ENCODE peak calls at places on chromosome 12, in six cellular contexts. R is AG09309; A is HCT116; X is effector memory CD4-positive, alpha-beta T cell; Q is pancreas; M is neural progenitor cell. S is an unnamed sample.

GRCh38 chr12:113259499-113259953 is 38.3 kb downstream of the TPCN1 start:
- DNase-seq in R (no peak), A (no peak), X (no peak), Q (peak), M (no peak), S (no peak)

GRCh38 chr12:80539029-80539428 is 95.0 kb downstream of the PTPRQ start:
- DNase-seq in R (no peak), A (no peak), X (no peak), Q (no peak), M (no peak), S (no peak)

GRCh38 chr12:110741795-110742717 is 635 bp downstream of the PPP1CC start:
- DNase-seq in R (no peak), A (no peak), X (no peak), Q (no peak), M (peak), S (peak)

GRCh38 chr12:45518516-45519235 is 210.8 kb upstream of the ARID2 start:
- DNase-seq in R (no peak), A (no peak), X (peak), Q (no peak), M (no peak), S (peak)

GRCh38 chr12:109645194-109645593 is 68.4 kb upstream of the FAM222A start:
- DNase-seq in R (no peak), A (no peak), X (no peak), Q (no peak), M (no peak), S (no peak)

GRCh38 chr12:90978117-90978770 is 23.3 kb upstream of the CCER1 start:
- DNase-seq in R (peak), A (peak), X (no peak), Q (no peak), M (peak), S (no peak)

GRCh38 chr12:63420206-63420644 is 248.1 kb downstream of the DPY19L2 start:
- DNase-seq in R (peak), A (peak), X (no peak), Q (no peak), M (peak), S (peak)

GRCh38 chr12:85466906-85467305 is 186.9 kb downstream of the ALX1 start:
- DNase-seq in R (no peak), A (no peak), X (no peak), Q (no peak), M (no peak), S (no peak)

GRCh38 chr12:127108360-127109215 is 1158.4 kb upstream of the TMEM132C start:
- DNase-seq in R (peak), A (peak), X (peak), Q (peak), M (peak), S (peak)

GRCh38 chr12:56271031-56271430 is 4.3 kb downstream of the COQ10A start:
- DNase-seq in R (no peak), A (no peak), X (no peak), Q (no peak), M (peak), S (no peak)

GRCh38 chr12:13165578-13166120 is 30.9 kb upstream of the EMP1 start:
- DNase-seq in R (no peak), A (peak), X (peak), Q (peak), M (no peak), S (peak)

GRCh38 chr12:95882873-95883272 is 24.1 kb downstream of the SNRPF start:
- DNase-seq in R (no peak), A (no peak), X (no peak), Q (no peak), M (no peak), S (no peak)

GRCh38 chr12:78880078-78880477 is 15.5 kb downstream of the SYT1 start:
- DNase-seq in R (no peak), A (no peak), X (no peak), Q (no peak), M (peak), S (no peak)

GRCh38 chr12:132170094-132170636 is 25.9 kb downstream of the NOC4L start:
- DNase-seq in R (peak), A (no peak), X (no peak), Q (no peak), M (no peak), S (no peak)

GRCh38 chr12:30652034-30652696 is 43.5 kb downstream of the IPO8 start:
- DNase-seq in R (no peak), A (no peak), X (no peak), Q (no peak), M (no peak), S (no peak)

GRCh38 chr12:51773145-51773869 is 75.2 kb downstream of the FIGNL2 start:
- DNase-seq in R (peak), A (peak), X (no peak), Q (no peak), M (no peak), S (no peak)

GRCh38 chr12:51620448-51620847 is 29.4 kb downstream of the SCN8A start:
- DNase-seq in R (peak), A (no peak), X (no peak), Q (no peak), M (no peak), S (no peak)

GRCh38 chr12:91556909-91557308 is 374.3 kb upstream of the DCN start:
- DNase-seq in R (no peak), A (no peak), X (no peak), Q (no peak), M (peak), S (no peak)

GRCh38 chr12:75364918-75365317 is 26.0 kb upstream of the GLIPR1L2 start:
- DNase-seq in R (peak), A (no peak), X (no peak), Q (no peak), M (peak), S (no peak)

GRCh38 chr12:123830675-123831074 is 68.6 kb downstream of the DNAH10 start:
- DNase-seq in R (no peak), A (no peak), X (no peak), Q (no peak), M (no peak), S (no peak)

GRCh38 chr12:48977290-48978281 is 536 bp upstream of the WNT1 start:
- DNase-seq in R (no peak), A (no peak), X (peak), Q (no peak), M (peak), S (peak)
- H3K4me3 ChIP-seq in R (no peak), A (no peak), X (peak), Q (no peak), M (no peak), S (no peak)

GRCh38 chr12:11729008-11729407 is 79.5 kb downstream of the ETV6 start:
- DNase-seq in R (no peak), A (no peak), X (no peak), Q (peak), M (no peak), S (peak)
- H3K4me3 ChIP-seq in R (no peak), A (no peak), X (no peak), Q (no peak), M (no peak), S (no peak)

DNA sequence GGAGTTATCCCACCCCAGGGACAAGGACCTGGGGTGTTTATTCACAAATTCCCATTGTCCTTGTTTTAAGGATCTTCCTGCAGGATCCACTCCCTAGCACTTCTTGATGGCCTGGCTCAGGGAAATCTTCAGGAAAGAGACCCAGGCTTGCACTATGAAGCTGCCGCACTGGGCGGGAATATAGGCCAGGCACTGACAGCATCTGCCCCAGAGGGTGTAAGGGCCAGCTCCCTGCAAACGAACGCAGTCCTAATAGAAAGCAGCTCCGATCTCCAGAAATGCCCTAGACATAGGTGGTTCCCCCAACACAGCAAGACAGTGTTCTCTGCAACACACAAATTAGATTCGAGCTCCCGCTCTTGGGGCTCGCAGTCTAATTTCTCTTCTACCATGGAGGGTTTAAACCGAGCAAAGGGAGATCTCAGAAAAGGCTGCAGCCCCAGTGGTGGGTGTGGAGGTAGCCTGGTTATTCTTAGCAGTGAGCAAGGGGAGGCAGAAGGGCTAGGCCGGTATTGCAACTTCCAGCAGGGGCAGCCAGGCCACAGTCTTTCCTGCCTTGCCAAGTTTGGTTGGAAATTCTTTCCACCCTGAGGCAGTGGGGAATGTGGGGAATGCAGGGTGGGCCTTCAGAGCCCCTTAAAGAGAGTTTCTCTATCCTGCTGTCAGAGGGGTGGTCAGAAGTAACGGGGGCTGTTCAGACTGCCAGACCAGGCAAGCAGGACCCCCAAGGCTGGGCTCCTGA is 16.1 kb upstream of the WSCD2 start:
- DNase-seq in R (no peak), A (no peak), X (no peak), Q (no peak), M (peak), S (no peak)
- H3K4me3 ChIP-seq in R (no peak), A (no peak), X (no peak), Q (no peak), M (no peak), S (no peak)

GRCh38 chr12:89707992-89708792 is 446 bp downstream of the ATP2B1 start:
- DNase-seq in R (no peak), A (no peak), X (no peak), Q (peak), M (peak), S (no peak)

GRCh38 chr12:89708793-89709156 is at the start of gene ATP2B1:
- DNase-seq in R (peak), A (peak), X (peak), Q (peak), M (peak), S (peak)

GRCh38 chr12:89704457-89704856 is 4.2 kb downstream of the ATP2B1 start:
- DNase-seq in R (no peak), A (no peak), X (no peak), Q (no peak), M (no peak), S (no peak)

GRCh38 chr12:89707623-89707991 is 1.0 kb downstream of the ATP2B1 start:
- DNase-seq in R (no peak), A (no peak), X (no peak), Q (no peak), M (peak), S (no peak)

DNA sequence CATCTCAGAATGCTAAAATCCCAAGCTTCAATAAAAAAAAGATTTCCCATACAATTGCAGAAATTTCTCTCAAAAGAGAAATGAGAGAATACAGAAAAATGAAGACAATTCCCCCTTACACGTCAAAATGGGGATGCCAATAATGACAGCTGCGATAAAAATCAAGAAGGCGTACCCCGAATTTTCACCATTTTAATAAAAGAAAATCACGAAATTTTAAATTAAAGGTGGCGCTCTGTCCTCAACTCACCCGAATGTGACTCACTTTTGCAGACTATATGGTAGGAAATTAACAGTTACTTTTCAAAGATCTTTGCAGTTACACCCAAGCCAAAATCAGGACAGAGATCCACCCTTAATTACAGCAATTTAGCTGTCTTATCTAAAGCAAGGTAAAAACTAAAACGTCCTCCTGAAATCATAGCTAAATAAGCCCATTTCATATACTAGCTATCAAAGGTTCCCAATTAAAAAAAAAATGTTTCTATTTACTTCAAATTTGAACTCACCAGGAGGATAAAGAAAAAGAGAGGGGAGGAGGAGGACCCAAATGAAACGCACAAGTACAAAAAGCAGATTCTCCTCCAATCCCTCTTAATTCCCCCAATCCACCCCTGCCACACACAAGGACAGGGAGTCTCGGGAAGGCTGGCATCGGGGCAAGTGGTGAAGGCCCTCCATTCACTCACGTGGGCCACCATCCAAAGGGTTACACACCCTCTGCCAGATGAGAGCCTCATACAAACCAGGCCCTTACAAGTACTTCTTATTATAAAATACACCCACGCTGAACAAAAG is 1.9 kb downstream of the ATP2B1 start:
- DNase-seq in R (no peak), A (no peak), X (no peak), Q (no peak), M (peak), S (no peak)
- H3K4me3 ChIP-seq in R (peak), A (peak), X (peak), Q (peak), M (peak), S (no peak)

GRCh38 chr12:2239376-2240010 is 186.7 kb downstream of the CACNA1C start:
- DNase-seq in R (no peak), A (no peak), X (no peak), Q (no peak), M (no peak), S (no peak)

GRCh38 chr12:2242816-2243215 is 190.0 kb downstream of the CACNA1C start:
- DNase-seq in R (no peak), A (no peak), X (no peak), Q (no peak), M (no peak), S (peak)

GRCh38 chr12:2242206-2242605 is 189.4 kb downstream of the CACNA1C start:
- DNase-seq in R (no peak), A (no peak), X (no peak), Q (no peak), M (no peak), S (no peak)

GRCh38 chr12:2240390-2240789 is 187.6 kb downstream of the CACNA1C start:
- DNase-seq in R (no peak), A (no peak), X (no peak), Q (no peak), M (no peak), S (no peak)

DNA sequence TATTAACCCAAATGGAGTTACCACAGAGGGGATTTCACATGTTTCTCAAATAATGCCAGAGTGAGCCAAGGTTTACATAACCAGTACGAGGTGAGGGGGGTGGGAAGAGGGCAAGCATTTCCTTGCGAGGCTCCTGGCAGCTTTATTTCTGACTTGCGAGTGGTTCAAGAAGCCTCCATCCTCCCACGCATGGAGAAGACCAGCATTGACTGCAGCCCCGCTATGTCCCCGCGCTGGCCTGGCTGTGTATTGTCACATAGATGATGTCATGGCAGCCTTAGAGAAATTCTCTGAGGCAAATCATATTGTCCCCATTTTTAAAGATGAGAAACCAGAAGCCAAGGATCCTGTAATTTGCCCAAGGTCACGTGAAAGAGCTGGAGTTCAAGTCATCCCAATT is 188.2 kb downstream of the CACNA1C start:
- DNase-seq in R (no peak), A (no peak), X (no peak), Q (no peak), M (no peak), S (no peak)
- H3K4me3 ChIP-seq in R (no peak), A (no peak), X (no peak), Q (no peak), M (no peak), S (no peak)

GRCh38 chr12:53096761-53097160 is 706 bp upstream of the IGFBP6 start:
- DNase-seq in R (no peak), A (no peak), X (no peak), Q (no peak), M (peak), S (no peak)
- H3K4me3 ChIP-seq in R (peak), A (peak), X (no peak), Q (no peak), M (peak), S (no peak)

S was measured in Jurkat, Clone E6-1.